ENCODE peak calls at places on chromosome 15, in six cellular contexts. One of them, this sample, is unnamed.

GRCh38 chr15:33074942-33075341 is 119.6 kb downstream of the FMN1 start:
- DNase-seq in neural crest cell: no peak
- DNase-seq in activated CD8-positive, alpha-beta memory T cell treated with anti-CD3 and anti-CD28 coated beads, Interleukin-2, amount 50 U/mL, for 4 hours: no peak
- DNase-seq in Right ventricle myocardium superior: no peak
- DNase-seq in GM13976: no peak
- DNase-seq in HCEC 1CT: peak
- DNase-seq in this sample: no peak

GRCh38 chr15:64865998-64866520 is 24.3 kb downstream of the PLEKHO2 start:
- DNase-seq in activated CD8-positive, alpha-beta memory T cell treated with anti-CD3 and anti-CD28 coated beads, Interleukin-2, amount 50 U/mL, for 4 hours: no peak
- DNase-seq in neural crest cell: no peak
- DNase-seq in HCEC 1CT: peak
- DNase-seq in GM13976: no peak
- DNase-seq in Right ventricle myocardium superior: peak
- DNase-seq in this sample: no peak

GRCh38 chr15:53074221-53074620 is 284.1 kb upstream of the ONECUT1 start:
- DNase-seq in HCEC 1CT: no peak
- DNase-seq in GM13976: no peak
- DNase-seq in activated CD8-positive, alpha-beta memory T cell treated with anti-CD3 and anti-CD28 coated beads, Interleukin-2, amount 50 U/mL, for 4 hours: no peak
- DNase-seq in neural crest cell: no peak
- DNase-seq in Right ventricle myocardium superior: no peak
- DNase-seq in this sample: no peak

GRCh38 chr15:82122754-82123400 is 77.1 kb upstream of the MEX3B start:
- DNase-seq in activated CD8-positive, alpha-beta memory T cell treated with anti-CD3 and anti-CD28 coated beads, Interleukin-2, amount 50 U/mL, for 4 hours: no peak
- DNase-seq in GM13976: no peak
- DNase-seq in Right ventricle myocardium superior: no peak
- DNase-seq in HCEC 1CT: peak
- DNase-seq in neural crest cell: no peak
- DNase-seq in this sample: no peak

GRCh38 chr15:29736012-29736744 is 86.1 kb downstream of the TJP1 start:
- DNase-seq in neural crest cell: no peak
- DNase-seq in Right ventricle myocardium superior: no peak
- DNase-seq in activated CD8-positive, alpha-beta memory T cell treated with anti-CD3 and anti-CD28 coated beads, Interleukin-2, amount 50 U/mL, for 4 hours: no peak
- DNase-seq in GM13976: no peak
- DNase-seq in HCEC 1CT: no peak
- DNase-seq in this sample: no peak

GRCh38 chr15:90202929-90203328 is 1.8 kb downstream of the SEMA4B start:
- DNase-seq in activated CD8-positive, alpha-beta memory T cell treated with anti-CD3 and anti-CD28 coated beads, Interleukin-2, amount 50 U/mL, for 4 hours: no peak
- DNase-seq in neural crest cell: no peak
- DNase-seq in HCEC 1CT: no peak
- DNase-seq in Right ventricle myocardium superior: no peak
- DNase-seq in GM13976: no peak
- DNase-seq in this sample: no peak

GRCh38 chr15:51853987-51854386 is 24.5 kb downstream of the TMOD3 start:
- DNase-seq in neural crest cell: no peak
- DNase-seq in GM13976: no peak
- DNase-seq in activated CD8-positive, alpha-beta memory T cell treated with anti-CD3 and anti-CD28 coated beads, Interleukin-2, amount 50 U/mL, for 4 hours: no peak
- DNase-seq in Right ventricle myocardium superior: no peak
- DNase-seq in HCEC 1CT: peak
- DNase-seq in this sample: no peak

GRCh38 chr15:39180494-39180930 is 400.4 kb upstream of the THBS1 start:
- DNase-seq in activated CD8-positive, alpha-beta memory T cell treated with anti-CD3 and anti-CD28 coated beads, Interleukin-2, amount 50 U/mL, for 4 hours: no peak
- DNase-seq in neural crest cell: no peak
- DNase-seq in HCEC 1CT: peak
- DNase-seq in Right ventricle myocardium superior: no peak
- DNase-seq in GM13976: no peak
- DNase-seq in this sample: no peak

GRCh38 chr15:34987182-34987488 is 952 bp downstream of the ZNF770 start:
- DNase-seq in HCEC 1CT: no peak
- DNase-seq in neural crest cell: no peak
- DNase-seq in Right ventricle myocardium superior: no peak
- DNase-seq in activated CD8-positive, alpha-beta memory T cell treated with anti-CD3 and anti-CD28 coated beads, Interleukin-2, amount 50 U/mL, for 4 hours: no peak
- DNase-seq in GM13976: no peak
- DNase-seq in this sample: peak

GRCh38 chr15:92365816-92366215 is 27.9 kb upstream of the ST8SIA2 start:
- DNase-seq in neural crest cell: no peak
- DNase-seq in Right ventricle myocardium superior: no peak
- DNase-seq in HCEC 1CT: no peak
- DNase-seq in GM13976: no peak
- DNase-seq in activated CD8-positive, alpha-beta memory T cell treated with anti-CD3 and anti-CD28 coated beads, Interleukin-2, amount 50 U/mL, for 4 hours: no peak
- DNase-seq in this sample: no peak

GRCh38 chr15:31268911-31269784 is 57.5 kb upstream of the KLF13 start:
- DNase-seq in Right ventricle myocardium superior: no peak
- DNase-seq in HCEC 1CT: no peak
- DNase-seq in GM13976: no peak
- DNase-seq in neural crest cell: no peak
- DNase-seq in activated CD8-positive, alpha-beta memory T cell treated with anti-CD3 and anti-CD28 coated beads, Interleukin-2, amount 50 U/mL, for 4 hours: no peak
- DNase-seq in this sample: no peak

GRCh38 chr15:55250392-55250791 is 39.2 kb downstream of the RAB27A start:
- DNase-seq in neural crest cell: no peak
- DNase-seq in activated CD8-positive, alpha-beta memory T cell treated with anti-CD3 and anti-CD28 coated beads, Interleukin-2, amount 50 U/mL, for 4 hours: no peak
- DNase-seq in GM13976: no peak
- DNase-seq in HCEC 1CT: peak
- DNase-seq in Right ventricle myocardium superior: no peak
- DNase-seq in this sample: no peak

GRCh38 chr15:65612949-65613348 is 2.0 kb upstream of the INTS14 start:
- DNase-seq in GM13976: no peak
- DNase-seq in neural crest cell: no peak
- DNase-seq in activated CD8-positive, alpha-beta memory T cell treated with anti-CD3 and anti-CD28 coated beads, Interleukin-2, amount 50 U/mL, for 4 hours: no peak
- DNase-seq in HCEC 1CT: no peak
- DNase-seq in Right ventricle myocardium superior: no peak
- DNase-seq in this sample: no peak

GRCh38 chr15:42059661-42060476 is 34.5 kb downstream of the PLA2G4D start:
- DNase-seq in neural crest cell: peak
- DNase-seq in activated CD8-positive, alpha-beta memory T cell treated with anti-CD3 and anti-CD28 coated beads, Interleukin-2, amount 50 U/mL, for 4 hours: peak
- DNase-seq in HCEC 1CT: peak
- DNase-seq in GM13976: peak
- DNase-seq in Right ventricle myocardium superior: peak
- DNase-seq in this sample: peak

GRCh38 chr15:29568840-29569532 is 253.3 kb downstream of the TJP1 start:
- DNase-seq in GM13976: no peak
- DNase-seq in activated CD8-positive, alpha-beta memory T cell treated with anti-CD3 and anti-CD28 coated beads, Interleukin-2, amount 50 U/mL, for 4 hours: no peak
- DNase-seq in HCEC 1CT: no peak
- DNase-seq in Right ventricle myocardium superior: no peak
- DNase-seq in neural crest cell: no peak
- DNase-seq in this sample: peak

GRCh38 chr15:65945616-65946015 is 76.3 kb downstream of the RAB11A start:
- DNase-seq in neural crest cell: no peak
- DNase-seq in activated CD8-positive, alpha-beta memory T cell treated with anti-CD3 and anti-CD28 coated beads, Interleukin-2, amount 50 U/mL, for 4 hours: no peak
- DNase-seq in HCEC 1CT: no peak
- DNase-seq in Right ventricle myocardium superior: no peak
- DNase-seq in GM13976: no peak
- DNase-seq in this sample: no peak

GRCh38 chr15:34810455-34811146 is 15.3 kb upstream of the ACTC1 start:
- DNase-seq in neural crest cell: no peak
- DNase-seq in Right ventricle myocardium superior: no peak
- DNase-seq in activated CD8-positive, alpha-beta memory T cell treated with anti-CD3 and anti-CD28 coated beads, Interleukin-2, amount 50 U/mL, for 4 hours: no peak
- DNase-seq in HCEC 1CT: peak
- DNase-seq in GM13976: no peak
- DNase-seq in this sample: no peak

This sample was measured in NCI-H526.